ENCODE peak calls at places on chromosomes 1 and 21, in five cellular contexts. W is mesothelial cell of epicardium, M is esophagus muscularis mucosa, E is activated B cell treated with CpG ODN at 0.5 μM for 24 hours, D is BJ. G is an unnamed sample.

GRCh38 chr1:55196433-55197035 is 18.6 kb downstream of the USP24 start:
- DNase-seq in W (no peak), M (no peak), E (no peak), D (no peak), G (no peak)

GRCh38 chr1:61082336-61083013 is at the start of gene NFIA:
- DNase-seq in W (peak), M (no peak), E (peak), D (no peak), G (peak)

GRCh38 chr1:13651279-13651678 is 48.7 kb upstream of the PRDM2 start:
- DNase-seq in W (no peak), M (no peak), E (no peak), D (no peak), G (no peak)

GRCh38 chr1:6444377-6444776 is 19.8 kb downstream of the ESPN start:
- DNase-seq in W (no peak), M (no peak), E (no peak), D (no peak), G (no peak)

GRCh38 chr1:15328785-15329480 is 80.8 kb upstream of the EFHD2 start:
- DNase-seq in W (no peak), M (no peak), E (no peak), D (no peak), G (no peak)

GRCh38 chr1:228364068-228364705 is 42.4 kb downstream of the TRIM11 start:
- DNase-seq in W (no peak), M (no peak), E (no peak), D (no peak), G (no peak)

GRCh38 chr1:27940297-27940696 is 5.5 kb downstream of the SMPDL3B start:
- DNase-seq in W (no peak), M (no peak), E (no peak), D (no peak), G (peak)

GRCh38 chr1:207823880-207824566 is 72.2 kb downstream of the CD46 start:
- DNase-seq in W (peak), M (peak), E (peak), D (peak), G (peak)

GRCh38 chr1:44803062-44803311 is 2.8 kb downstream of the PLK3 start:
- DNase-seq in W (no peak), M (no peak), E (no peak), D (no peak), G (no peak)

GRCh38 chr1:7648761-7649384 is 122.2 kb upstream of the VAMP3 start:
- DNase-seq in W (no peak), M (no peak), E (no peak), D (no peak), G (no peak)

GRCh38 chr1:240122639-240123604 is 31.2 kb downstream of the FMN2 start:
- DNase-seq in W (no peak), M (no peak), E (no peak), D (no peak), G (no peak)

GRCh38 chr1:34270181-34270580 is 93.5 kb downstream of the C1orf94 start:
- DNase-seq in W (no peak), M (no peak), E (no peak), D (no peak), G (no peak)

GRCh38 chr21:16579538-16579937 is 849.8 kb downstream of the USP25 start:
- DNase-seq in W (no peak), M (no peak), E (no peak), D (no peak), G (no peak)

GRCh38 chr1:118461154-118461553 is 276.1 kb upstream of the SPAG17 start:
- DNase-seq in W (no peak), M (no peak), E (no peak), D (no peak), G (no peak)
- TF ChIP-seq CTCF in W (no peak), M (no peak), E (no peak), D (no peak), G (peak)

DNA sequence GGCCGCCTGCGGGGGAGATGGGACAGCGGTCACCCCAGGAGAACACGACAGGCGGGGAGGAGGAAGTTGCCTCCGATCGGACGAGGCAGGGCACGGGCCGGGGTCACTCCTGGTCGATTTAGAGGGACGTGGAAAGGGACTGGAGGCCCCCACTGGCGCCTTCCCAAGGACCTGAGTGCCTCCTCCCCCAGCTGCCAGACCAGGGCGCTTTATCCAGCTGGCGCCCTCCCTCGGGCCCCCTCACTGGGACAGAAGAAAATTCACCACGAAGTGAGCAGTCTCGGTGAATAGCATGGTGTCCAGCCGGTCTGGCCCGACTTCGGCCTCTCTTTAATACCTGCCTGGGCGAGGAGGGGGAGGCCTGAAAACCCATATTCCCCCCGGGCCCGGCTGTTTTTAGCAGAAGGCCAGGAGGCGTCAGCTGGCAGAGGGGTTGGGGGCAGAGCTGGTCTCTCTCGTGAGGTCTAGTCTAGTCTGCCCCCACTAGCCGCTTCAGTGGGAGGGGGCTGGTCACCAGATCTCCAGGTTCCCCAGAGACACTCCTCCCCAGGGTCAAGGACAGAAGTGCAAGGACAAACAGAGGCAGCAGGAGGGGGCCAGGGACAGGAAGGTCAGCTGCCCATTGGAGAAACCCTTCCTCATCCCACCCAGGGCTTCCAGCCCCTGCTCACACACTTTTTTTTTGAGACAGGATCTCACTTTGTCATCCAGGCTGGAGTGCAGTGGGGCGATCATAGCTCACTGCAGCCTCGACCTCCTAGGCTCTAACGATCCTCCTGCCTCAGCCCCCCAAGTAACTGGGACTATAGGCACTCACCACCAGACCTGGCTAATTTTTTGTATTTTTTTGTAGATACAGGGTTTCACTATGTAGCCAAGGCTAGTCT is 10.2 kb downstream of the FAM229A start:
- DNase-seq in W (peak), M (no peak), E (no peak), D (no peak), G (no peak)
- TF ChIP-seq CTCF in W (no peak), M (no peak), E (no peak), D (peak), G (no peak)

GRCh38 chr1:177568702-177569101 is 397.9 kb downstream of the BRINP2 start:
- DNase-seq in W (no peak), M (no peak), E (no peak), D (no peak), G (no peak)
- TF ChIP-seq CTCF in W (no peak), M (no peak), E (no peak), D (no peak), G (peak)

DNA sequence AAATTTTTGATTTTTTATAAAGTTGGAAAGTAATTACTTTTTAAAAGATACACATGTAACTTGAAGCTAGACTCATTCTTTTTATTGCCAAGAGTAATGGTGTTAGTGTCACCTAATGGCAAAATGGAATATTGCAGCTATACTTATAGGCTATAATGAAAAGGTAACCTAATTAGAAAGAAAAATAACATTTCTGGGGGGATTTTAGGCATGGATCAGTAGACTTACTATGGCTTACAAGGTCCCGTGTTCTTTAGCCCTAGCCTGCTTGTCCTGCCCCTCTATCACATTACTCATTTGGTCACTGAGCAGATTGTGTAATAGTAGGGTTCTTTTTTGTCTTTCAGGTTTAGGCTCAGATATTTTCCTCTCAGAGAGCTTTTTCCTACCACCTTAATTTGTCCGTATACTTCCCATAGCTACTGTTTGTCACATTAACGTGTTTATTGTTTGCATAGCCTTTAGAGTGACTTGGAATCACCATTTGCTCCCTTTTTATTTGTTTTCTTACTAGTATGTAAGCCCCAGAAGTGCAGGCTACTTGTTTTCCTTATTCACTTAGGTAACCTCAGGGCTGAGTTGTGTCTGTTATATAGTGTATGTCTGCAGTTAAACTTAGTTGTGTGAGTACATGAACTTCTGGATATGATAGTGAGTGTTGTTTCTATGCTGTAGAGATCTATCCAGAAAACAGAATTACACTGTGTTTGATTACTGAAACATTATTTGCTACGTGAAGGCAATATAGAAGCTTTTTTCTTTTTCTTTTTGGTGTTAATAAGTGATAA is 58.7 kb downstream of the RABGAP1L start:
- DNase-seq in W (no peak), M (no peak), E (no peak), D (no peak), G (no peak)
- TF ChIP-seq CTCF in W (peak), M (peak), E (peak), D (peak), G (peak)

DNA sequence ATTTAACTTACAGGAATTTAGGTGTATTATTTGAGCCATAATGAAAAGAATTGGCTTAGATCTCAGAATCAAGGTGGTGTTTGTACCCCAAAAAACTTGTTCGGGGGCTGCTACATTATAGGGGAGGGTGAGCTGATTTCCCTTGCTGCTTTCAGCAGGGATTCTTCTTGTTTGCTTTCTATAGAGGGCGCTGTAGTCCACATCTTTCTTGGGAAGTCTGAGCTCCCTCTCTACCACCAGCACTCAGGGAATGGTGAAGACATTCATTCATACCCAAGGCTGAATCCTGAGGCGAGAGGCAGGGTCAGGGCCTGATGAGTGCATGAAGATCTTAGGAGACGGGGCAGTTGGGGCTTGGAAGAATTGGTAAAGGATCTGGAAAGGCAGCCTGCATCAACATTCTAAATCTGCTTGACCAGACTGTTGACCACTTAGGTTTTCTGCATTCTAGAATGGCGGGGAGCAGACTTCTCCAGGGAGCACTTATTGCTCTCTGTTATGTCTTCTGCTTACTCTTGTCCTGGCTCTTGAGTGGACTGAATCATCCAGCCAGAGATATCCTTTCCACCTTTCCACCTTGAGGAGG is 18.9 kb downstream of the SPATA46 start:
- DNase-seq in W (no peak), M (no peak), E (no peak), D (no peak), G (no peak)
- TF ChIP-seq CTCF in W (peak), M (no peak), E (no peak), D (peak), G (peak)